ENCODE peak calls at places on chromosomes 1 and 21, in four cellular contexts. B is upper lobe of right lung, O is brain microvascular endothelial cell, I is lower lobe of right lung. Z is an unnamed sample.
A peak's percentile ranks its signal among the peaks of the same experiment; 100 is the strongest.

GRCh38 chr1:51316764-51317120 is 13.6 kb downstream of the TTC39A start:
- DNase-seq in B (no peak), O (no peak), I (peak; percentile 5), Z (no peak)

GRCh38 chr1:156368889-156369684 is at the start of gene RHBG:
- DNase-seq in B (peak; percentile 87), O (no peak), I (peak; percentile 79), Z (peak; percentile 66)

GRCh38 chr1:36222481-36223372 is 1.5 kb upstream of the THRAP3 start:
- DNase-seq in B (peak; percentile 62), O (no peak), I (no peak), Z (no peak)

GRCh38 chr1:117796226-117796625 is 133.2 kb downstream of the GDAP2 start:
- DNase-seq in B (no peak), O (peak; percentile 15), I (no peak), Z (no peak)

GRCh38 chr1:56551691-56552090 is 27.7 kb downstream of the PLPP3 start:
- DNase-seq in B (no peak), O (no peak), I (no peak), Z (no peak)

GRCh38 chr1:93051961-93052360 is 27.1 kb upstream of the MTF2 start:
- DNase-seq in B (no peak), O (no peak), I (no peak), Z (no peak)

GRCh38 chr21:35232545-35233176 is 183.6 kb upstream of the RUNX1 start:
- DNase-seq in B (no peak), O (peak; percentile 76), I (no peak), Z (no peak)

GRCh38 chr1:203522237-203522636 is 28.3 kb downstream of the OPTC start:
- DNase-seq in B (no peak), O (no peak), I (no peak), Z (no peak)

GRCh38 chr1:162020145-162020544 is 3.5 kb downstream of the OLFML2B start:
- DNase-seq in B (no peak), O (peak; percentile 12), I (no peak), Z (no peak)

GRCh38 chr1:62687903-62688686 is at the start of gene DOCK7:
- DNase-seq in B (peak; percentile 91), O (peak; percentile 70), I (peak; percentile 85), Z (peak; percentile 46)

GRCh38 chr1:160768295-160768657 is 27.7 kb upstream of the LY9 start:
- DNase-seq in B (peak; percentile 73), O (peak; percentile 32), I (peak; percentile 64), Z (peak; percentile 83)

GRCh38 chr1:12165342-12165741 is 1.4 kb upstream of the TNFRSF1B start:
- DNase-seq in B (no peak), O (no peak), I (no peak), Z (no peak)

GRCh38 chr1:202122639-202123335 is at the start of gene GPR37L1:
- DNase-seq in B (peak; percentile 87), O (no peak), I (peak; percentile 76), Z (no peak)

GRCh38 chr1:90339822-90340221 is 344.9 kb downstream of the ZNF326 start:
- DNase-seq in B (no peak), O (no peak), I (no peak), Z (no peak)

GRCh38 chr1:54487571-54488050 is 60.4 kb upstream of the ACOT11 start:
- DNase-seq in B (peak; percentile 69), O (no peak), I (no peak), Z (no peak)

GRCh38 chr1:2415801-2416208 is 3.4 kb upstream of the PEX10 start:
- DNase-seq in B (no peak), O (no peak), I (no peak), Z (no peak)

GRCh38 chr1:162141273-162142023 is 72.0 kb downstream of the NOS1AP start:
- DNase-seq in B (no peak), O (peak; percentile 33), I (no peak), Z (no peak)

GRCh38 chr1:47809301-47810084 is 187.7 kb downstream of the TRABD2B start:
- DNase-seq in B (no peak), O (peak; percentile 10), I (no peak), Z (no peak)

GRCh38 chr1:56457767-56458375 is 121.5 kb downstream of the PLPP3 start:
- DNase-seq in B (no peak), O (no peak), I (no peak), Z (no peak)

GRCh38 chr1:111768625-111769024 is 12.9 kb downstream of the DDX20 start:
- DNase-seq in B (no peak), O (no peak), I (no peak), Z (no peak)

GRCh38 chr1:39646232-39647081 is 7.0 kb upstream of the HEYL start:
- DNase-seq in B (peak; percentile 73), O (peak; percentile 76), I (no peak), Z (no peak)

GRCh38 chr1:18200136-18200717 is 92.6 kb downstream of the IGSF21 start:
- DNase-seq in B (no peak), O (no peak), I (no peak), Z (no peak)

GRCh38 chr1:29758764-29759499 is 522.6 kb downstream of the PTPRU start:
- DNase-seq in B (no peak), O (no peak), I (no peak), Z (no peak)

GRCh38 chr1:182430263-182431068 is 19.5 kb upstream of the RGSL1 start:
- DNase-seq in B (no peak), O (peak; percentile 12), I (no peak), Z (no peak)

GRCh38 chr1:207806531-207807394 is 54.9 kb downstream of the CD46 start:
- DNase-seq in B (no peak), O (no peak), I (no peak), Z (no peak)

GRCh38 chr21:17821121-17821520 is 2.0 kb upstream of the C21orf91 start:
- DNase-seq in B (no peak), O (no peak), I (no peak), Z (no peak)

GRCh38 chr1:109765896-109766615 is 2.3 kb upstream of the EPS8L3 start:
- DNase-seq in B (peak; percentile 42), O (no peak), I (no peak), Z (no peak)

GRCh38 chr1:93694833-93695232 is 13.2 kb upstream of the BCAR3 start:
- DNase-seq in B (no peak), O (no peak), I (no peak), Z (no peak)

GRCh38 chr21:33289199-33289819 is 23.1 kb downstream of the IL10RB start:
- DNase-seq in B (no peak), O (peak; percentile 56), I (no peak), Z (no peak)

GRCh38 chr1:106876384-106876783 is 180.1 kb upstream of the PRMT6 start:
- DNase-seq in B (no peak), O (no peak), I (no peak), Z (no peak)

DNA sequence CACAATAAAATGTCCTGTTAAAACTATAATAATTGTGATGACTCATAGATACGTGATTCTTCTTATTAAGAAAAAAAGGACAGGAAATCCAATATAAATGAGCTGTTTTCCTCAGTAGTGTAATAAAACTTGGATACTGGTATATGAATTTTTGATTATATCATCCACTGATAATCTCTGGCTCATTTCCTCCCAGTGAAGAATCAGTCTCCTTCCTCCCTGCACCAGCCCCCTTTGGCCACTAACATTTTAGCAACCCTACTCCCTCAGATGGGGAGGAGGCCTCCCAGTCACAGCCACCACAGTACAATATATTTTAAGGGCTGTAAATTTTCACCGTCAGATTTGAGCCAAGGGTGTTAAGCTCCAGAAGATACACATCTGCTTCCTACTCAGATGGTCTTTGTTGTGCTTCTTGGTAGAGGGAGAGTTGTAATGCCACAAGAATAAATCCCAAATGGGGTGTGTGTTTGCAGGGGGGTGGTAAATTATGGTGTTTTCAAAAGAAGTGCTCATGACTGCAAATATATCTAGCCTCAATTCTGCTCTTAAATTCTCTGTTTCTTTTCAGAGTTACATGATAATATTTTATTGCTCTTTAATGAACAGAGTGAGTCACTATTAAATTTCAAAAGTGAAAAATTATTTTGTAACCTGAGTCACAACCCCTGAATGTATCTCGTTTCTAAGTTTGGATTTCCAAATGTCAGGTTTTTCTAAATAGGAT is 153.5 kb downstream of the HLX start:
- DNase-seq in B (no peak), O (no peak), I (no peak), Z (no peak)
- TF ChIP-seq CTCF in B (no peak), O (no peak), I (no peak), Z (no peak)

GRCh38 chr1:16204216-16204615 is 8.2 kb downstream of the ARHGEF19 start:
- DNase-seq in B (no peak), O (no peak), I (no peak), Z (no peak)

GRCh38 chr1:16205891-16206546 is 6.4 kb downstream of the ARHGEF19 start:
- DNase-seq in B (peak; percentile 69), O (no peak), I (no peak), Z (no peak)

GRCh38 chr1:16203550-16203949 is 8.9 kb downstream of the ARHGEF19 start:
- DNase-seq in B (no peak), O (no peak), I (no peak), Z (no peak)

GRCh38 chr1:16205333-16205671 is 7.2 kb downstream of the ARHGEF19 start:
- DNase-seq in B (peak; percentile 55), O (no peak), I (no peak), Z (no peak)

DNA sequence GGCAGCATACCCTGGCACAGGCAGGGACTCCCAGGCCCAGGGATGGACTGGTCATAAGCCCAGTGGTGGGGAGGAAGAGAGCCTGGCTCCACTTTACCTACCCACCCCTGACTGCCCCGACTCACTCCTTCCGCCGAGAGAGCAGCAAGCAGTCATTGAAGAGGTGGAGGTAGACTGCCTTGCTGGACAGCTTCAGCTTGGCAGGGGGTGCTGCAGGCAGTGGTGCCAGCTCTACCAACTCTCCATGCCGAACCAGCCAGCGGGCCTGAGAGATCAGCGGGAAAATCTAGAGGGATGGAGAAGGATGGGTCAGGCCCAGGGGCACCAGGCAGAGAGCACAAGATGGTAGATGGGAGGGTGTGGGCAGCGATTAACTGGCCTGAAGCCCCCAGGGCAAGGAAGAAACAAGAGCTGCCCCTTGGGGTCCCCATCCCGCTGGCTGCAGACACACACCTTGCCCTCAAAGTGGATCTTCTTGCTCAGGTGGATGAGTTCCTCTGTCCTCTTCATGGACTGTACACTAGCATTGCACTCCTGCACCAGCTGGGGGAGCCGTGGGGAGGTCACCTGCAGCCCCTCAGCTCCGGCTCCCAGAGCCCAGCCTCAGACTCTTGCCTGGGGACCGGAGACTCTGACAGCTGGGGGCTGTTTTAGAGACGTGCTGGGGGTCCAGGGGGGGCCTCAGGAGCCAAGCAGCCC is 7.7 kb downstream of the ARHGEF19 start:
- DNase-seq in B (peak; percentile 76), O (no peak), I (no peak), Z (no peak)
- TF ChIP-seq CTCF in B (peak; percentile 25), O (peak; percentile 65), I (peak; percentile 31), Z (no peak)

GRCh38 chr1:10101929-10102328 is 69.2 kb downstream of the UBE4B start:
- DNase-seq in B (no peak), O (no peak), I (no peak), Z (no peak)
- TF ChIP-seq CTCF in B (no peak), O (no peak), I (no peak), Z (peak; percentile 11)

DNA sequence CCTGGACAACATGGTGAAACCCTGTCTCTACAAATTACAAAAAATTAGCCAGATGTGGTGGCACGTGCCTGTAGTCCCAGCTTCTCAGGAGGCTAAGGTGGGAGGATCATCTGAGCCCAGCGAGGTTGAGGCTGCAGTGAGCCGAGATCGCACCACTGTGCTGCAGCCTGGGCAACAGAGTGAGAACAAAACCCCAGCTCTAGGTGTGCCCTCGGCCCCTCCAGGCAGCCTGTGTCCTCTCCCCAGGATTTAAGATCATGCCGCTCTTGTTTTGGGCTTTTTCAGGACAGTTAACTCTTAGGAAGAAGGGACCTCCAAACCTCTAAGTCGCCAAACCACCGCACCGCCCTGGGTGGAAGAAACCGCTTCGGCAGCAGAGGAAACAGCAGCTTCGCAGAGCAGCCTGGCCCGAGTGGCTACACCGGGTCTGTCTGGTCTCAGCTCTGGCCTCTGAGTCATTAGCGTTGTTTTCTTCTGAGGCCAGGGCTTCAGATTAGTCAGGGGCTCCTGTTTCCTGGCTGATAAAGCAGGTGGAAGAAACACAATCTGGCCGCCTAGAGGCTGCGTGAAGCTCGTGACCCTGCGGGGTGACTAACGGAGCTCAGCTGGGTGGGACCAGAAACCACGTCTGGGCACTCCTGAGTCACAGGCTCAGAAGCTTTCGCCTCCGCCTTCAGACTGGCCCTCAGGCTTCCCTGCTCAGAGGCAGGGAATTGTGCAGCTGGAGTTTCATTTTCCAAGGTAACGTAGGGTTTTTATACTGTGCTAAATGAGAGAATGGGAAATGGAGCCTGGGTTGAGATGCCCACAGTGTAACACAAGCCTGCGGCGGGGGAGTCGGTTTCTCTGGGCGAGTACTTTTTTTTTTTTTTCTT is 44.7 kb downstream of the CHAF1B start:
- DNase-seq in B (peak; percentile 79), O (peak; percentile 100), I (peak; percentile 81), Z (peak; percentile 97)
- TF ChIP-seq CTCF in B (no peak), O (peak; percentile 36), I (no peak), Z (no peak)